ENCODE peak calls at places on chromosomes 3 and 15, in four cellular contexts. J is NCI-H2107, E is ACHN, Z is caudate nucleus. U is an unnamed sample.

GRCh38 chr3:171936231-171936841 is 93.2 kb downstream of the TMEM212 start:
- DNase-seq in E (peak), Z (no peak), J (no peak), U (no peak)

GRCh38 chr15:66650433-66650832 is 51.6 kb upstream of the SMAD6 start:
- DNase-seq in E (no peak), Z (no peak), J (no peak), U (no peak)

GRCh38 chr15:99568548-99569352 is 3.0 kb downstream of the MEF2A start:
- DNase-seq in J (no peak), Z (no peak), E (no peak), U (no peak)

GRCh38 chr15:42184736-42185135 is 23.4 kb downstream of the VPS39 start:
- DNase-seq in Z (no peak), E (no peak), J (no peak), U (no peak)

GRCh38 chr15:88438181-88438580 is 29.0 kb downstream of the MRPL46 start:
- DNase-seq in J (no peak), Z (no peak), E (no peak), U (no peak)

GRCh38 chr15:49282366-49282765 is 112.3 kb downstream of the GALK2 start:
- DNase-seq in E (no peak), J (no peak), Z (no peak), U (no peak)

GRCh38 chr3:149781216-149781615 is 11.1 kb downstream of the ANKUB1 start:
- DNase-seq in J (no peak), E (no peak), Z (no peak), U (no peak)

GRCh38 chr3:126888186-126888760 is 94.6 kb upstream of the PLXNA1 start:
- DNase-seq in Z (no peak), J (peak), E (no peak), U (no peak)

GRCh38 chr3:120457827-120458226 is 7.0 kb upstream of the FSTL1 start:
- DNase-seq in J (peak), Z (no peak), E (no peak), U (no peak)

GRCh38 chr3:52196977-52197376 is 983 bp upstream of the ALAS1 start:
- DNase-seq in E (no peak), Z (no peak), J (no peak), U (no peak)

GRCh38 chr3:25071846-25072245 is 356.2 kb upstream of the RARB start:
- DNase-seq in E (no peak), Z (no peak), J (no peak), U (no peak)

GRCh38 chr15:49881433-49881832 is 237.6 kb downstream of the ATP8B4 start:
- DNase-seq in J (no peak), Z (no peak), E (no peak), U (no peak)

GRCh38 chr3:134314588-134315285 is 59.5 kb downstream of the AMOTL2 start:
- DNase-seq in Z (no peak), E (no peak), J (no peak), U (no peak)

GRCh38 chr3:184805351-184806038 is 6.5 kb upstream of the VPS8 start:
- DNase-seq in Z (no peak), E (no peak), J (no peak), U (no peak)

GRCh38 chr3:188788621-188789081 is 383.1 kb upstream of the TPRG1 start:
- DNase-seq in Z (no peak), E (no peak), J (no peak), U (no peak)

GRCh38 chr3:126663257-126663656 is 8.3 kb upstream of the TXNRD3 start:
- DNase-seq in Z (no peak), J (no peak), E (no peak), U (no peak)

GRCh38 chr15:72136170-72137051 is 18.2 kb downstream of the SENP8 start:
- DNase-seq in J (no peak), Z (no peak), E (no peak), U (no peak)

GRCh38 chr15:60551147-60551780 is 72.3 kb upstream of the ICE2 start:
- DNase-seq in Z (no peak), J (no peak), E (no peak), U (no peak)

GRCh38 chr15:66885281-66885915 is 180.0 kb upstream of the SMAD3 start:
- DNase-seq in Z (no peak), J (no peak), E (no peak), U (no peak)

GRCh38 chr15:89998141-89998661 is 2.9 kb upstream of the ZNF710 start:
- DNase-seq in Z (no peak), E (peak), J (no peak), U (peak)

GRCh38 chr15:89998923-89999675 is 2.0 kb upstream of the ZNF710 start:
- DNase-seq in E (no peak), J (no peak), Z (no peak), U (no peak)

GRCh38 chr15:67548862-67549651 is 6.6 kb downstream of the MAP2K5 start:
- DNase-seq in J (peak), Z (peak), E (no peak), U (peak)

GRCh38 chr3:48428863-48429415 is 947 bp downstream of the PLXNB1 start:
- DNase-seq in Z (peak), E (peak), J (no peak), U (peak)

GRCh38 chr15:80036067-80036466 is 23.4 kb upstream of the ZFAND6 start:
- DNase-seq in J (peak), Z (no peak), E (no peak), U (no peak)

GRCh38 chr3:169744332-169745054 is 20.4 kb downstream of the TERC start:
- DNase-seq in J (no peak), E (peak), Z (no peak), U (no peak)

GRCh38 chr3:49079270-49079669 is 14.6 kb downstream of the QRICH1 start:
- DNase-seq in Z (no peak), E (no peak), J (no peak), U (no peak)

GRCh38 chr3:133891662-133892389 is 3.9 kb downstream of the RAB6B start:
- DNase-seq in E (no peak), Z (no peak), J (no peak), U (no peak)

GRCh38 chr15:73273181-73274002 is 95.4 kb downstream of the HCN4 start:
- DNase-seq in E (peak), Z (peak), J (no peak), U (peak)

GRCh38 chr3:128398586-128398985 is 68.1 kb downstream of the DNAJB8 start:
- DNase-seq in Z (no peak), J (no peak), E (no peak), U (peak)

GRCh38 chr15:98856540-98856907 is 151.1 kb downstream of the PGPEP1L start:
- DNase-seq in J (no peak), Z (no peak), E (no peak), U (no peak)

GRCh38 chr3:23645533-23646196 is 160.1 kb upstream of the UBE2E1 start:
- DNase-seq in Z (no peak), E (no peak), J (no peak), U (no peak)

GRCh38 chr3:130773371-130773770 is 26.7 kb upstream of the PIK3R4 start:
- DNase-seq in J (no peak), E (no peak), Z (no peak), U (no peak)

GRCh38 chr3:154955907-154956533 is 124.1 kb upstream of the MME start:
- DNase-seq in J (no peak), E (no peak), Z (no peak), U (no peak)

GRCh38 chr3:111096487-111097209 is 25.0 kb downstream of the NECTIN3 start:
- DNase-seq in J (no peak), E (no peak), Z (no peak), U (no peak)

GRCh38 chr3:9879830-9880549 is at the start of gene CIDEC:
- DNase-seq in Z (no peak), J (no peak), E (no peak), U (peak)

GRCh38 chr3:36843065-36844051 is 79.0 kb upstream of the DCLK3 start:
- DNase-seq in Z (no peak), J (no peak), E (peak), U (peak)